ENCODE peak calls at places on chromosomes 13 and 19, in four cellular contexts. V is IMR-90, A is PC-3, R is HCT116. P is an unnamed sample.

GRCh38 chr13:35714096-35714495 is 237.6 kb upstream of the MAB21L1 start:
- DNase-seq in V (no peak), R (no peak), A (no peak), P (no peak)

GRCh38 chr13:84400711-84401110 is 518.4 kb upstream of the SLITRK1 start:
- DNase-seq in R (no peak), V (peak; percentile 82), A (peak; percentile 74), P (no peak)

GRCh38 chr13:107476068-107476467 is 739.3 kb downstream of the LIG4 start:
- DNase-seq in V (peak; percentile 62), R (no peak), A (no peak), P (no peak)

GRCh38 chr13:52414963-52415362 is 9.0 kb upstream of the THSD1 start:
- DNase-seq in R (no peak), A (no peak), V (peak; percentile 69), P (no peak)

GRCh38 chr19:18865973-18866799 is 29.8 kb downstream of the CERS1 start:
- DNase-seq in V (peak; percentile 36), A (peak; percentile 77), R (no peak), P (peak; percentile 29)

GRCh38 chr19:4260605-4261191 is 13.8 kb downstream of the YJU2 start:
- DNase-seq in R (no peak), A (no peak), V (no peak), P (no peak)

GRCh38 chr19:33024398-33024797 is 40.3 kb downstream of the RHPN2 start:
- DNase-seq in V (no peak), A (peak; percentile 33), R (peak; percentile 51), P (no peak)

GRCh38 chr13:50386527-50387123 is 371.4 kb downstream of the KCNRG start:
- DNase-seq in R (no peak), A (peak; percentile 12), V (peak; percentile 82), P (no peak)

GRCh38 chr13:98343461-98343860 is 166.4 kb upstream of the RNF113B start:
- DNase-seq in V (no peak), R (no peak), A (no peak), P (no peak)

GRCh38 chr19:33726756-33727155 is 69.9 kb upstream of the KCTD15 start:
- DNase-seq in A (no peak), V (no peak), R (no peak), P (no peak)

GRCh38 chr13:112928958-112929777 is 39.8 kb upstream of the MCF2L start:
- DNase-seq in A (no peak), R (no peak), V (peak; percentile 28), P (no peak)

GRCh38 chr13:97225533-97225932 is 3.4 kb downstream of the MBNL2 start:
- DNase-seq in A (no peak), V (no peak), R (no peak), P (no peak)

GRCh38 chr19:58439576-58440554 is at the start of gene ZNF132:
- DNase-seq in R (no peak), A (no peak), V (peak; percentile 100), P (no peak)

GRCh38 chr19:30479231-30479630 is 107.0 kb downstream of the ZNF536 start:
- DNase-seq in R (no peak), A (no peak), V (no peak), P (no peak)

GRCh38 chr19:48443731-48444128 is 2.1 kb upstream of the GRWD1 start:
- DNase-seq in A (no peak), V (no peak), R (no peak), P (no peak)

GRCh38 chr13:99386911-99387788 is 80.0 kb upstream of the GPR183 start:
- DNase-seq in A (peak; percentile 55), R (peak; percentile 12), V (no peak), P (peak; percentile 80)

GRCh38 chr13:111210488-111210887 is 95.4 kb downstream of the ARHGEF7 start:
- DNase-seq in V (peak; percentile 91), A (peak; percentile 29), R (no peak), P (no peak)

GRCh38 chr13:21104199-21105019 is 43.0 kb upstream of the LATS2 start:
- DNase-seq in A (no peak), R (no peak), V (no peak), P (no peak)

GRCh38 chr19:57675881-57676280 is 5.9 kb upstream of the ZNF551 start:
- DNase-seq in R (no peak), V (no peak), A (no peak), P (no peak)

GRCh38 chr13:39554371-39554770 is 48.6 kb downstream of the LHFPL6 start:
- DNase-seq in A (no peak), V (no peak), R (no peak), P (no peak)

GRCh38 chr13:75479102-75479501 is 2.9 kb downstream of the TBC1D4 start:
- DNase-seq in A (peak; percentile 65), V (no peak), R (no peak), P (no peak)

GRCh38 chr19:38538386-38538785 is 79.4 kb downstream of the MAP4K1 start:
- DNase-seq in V (no peak), A (no peak), R (no peak), P (no peak)

GRCh38 chr19:5080809-5081208 is 111.9 kb downstream of the KDM4B start:
- DNase-seq in V (no peak), R (no peak), A (no peak), P (no peak)

GRCh38 chr19:20662421-20663105 is 1.2 kb upstream of the ZNF626 start:
- DNase-seq in A (no peak), R (no peak), V (no peak), P (no peak)

GRCh38 chr13:40060318-40061007 is 405.0 kb downstream of the COG6 start:
- DNase-seq in V (no peak), R (no peak), A (peak; percentile 60), P (no peak)

GRCh38 chr19:325937-326565 is 18.5 kb downstream of the MIER2 start:
- DNase-seq in R (no peak), A (no peak), V (no peak), P (no peak)

GRCh38 chr19:4910594-4911273 is 1.4 kb downstream of the UHRF1 start:
- DNase-seq in A (peak; percentile 80), V (peak; percentile 64), R (no peak), P (peak; percentile 64)

GRCh38 chr13:70856025-70856424 is 747.8 kb upstream of the KLHL1 start:
- DNase-seq in R (no peak), V (no peak), A (no peak), P (no peak)

GRCh38 chr19:1080360-1081161 is 13.6 kb downstream of the ARHGAP45 start:
- DNase-seq in A (no peak), R (no peak), V (no peak), P (no peak)

GRCh38 chr19:30361107-30361447 is 11.1 kb upstream of the ZNF536 start:
- DNase-seq in R (no peak), V (no peak), A (no peak), P (no peak)

GRCh38 chr13:89310943-89311342 is 1639.8 kb downstream of the SLITRK5 start:
- DNase-seq in A (peak; percentile 51), R (no peak), V (no peak), P (no peak)

GRCh38 chr13:89315287-89315686 is 1644.1 kb downstream of the SLITRK5 start:
- DNase-seq in A (no peak), V (no peak), R (no peak), P (no peak)
- H3K4me3 ChIP-seq in A (no peak overlapping the region), V (no peak overlapping the region), R (no peak overlapping the region), P (no peak overlapping the region)

GRCh38 chr13:25753976-25754375 is 297.8 kb downstream of the SHISA2 start:
- DNase-seq in A (no peak), V (no peak), R (no peak), P (no peak)
- H3K4me2 ChIP-seq in A (peak overlapping the region; percentile 50), V (no peak overlapping the region), R (no peak overlapping the region), P (no peak overlapping the region)

DNA sequence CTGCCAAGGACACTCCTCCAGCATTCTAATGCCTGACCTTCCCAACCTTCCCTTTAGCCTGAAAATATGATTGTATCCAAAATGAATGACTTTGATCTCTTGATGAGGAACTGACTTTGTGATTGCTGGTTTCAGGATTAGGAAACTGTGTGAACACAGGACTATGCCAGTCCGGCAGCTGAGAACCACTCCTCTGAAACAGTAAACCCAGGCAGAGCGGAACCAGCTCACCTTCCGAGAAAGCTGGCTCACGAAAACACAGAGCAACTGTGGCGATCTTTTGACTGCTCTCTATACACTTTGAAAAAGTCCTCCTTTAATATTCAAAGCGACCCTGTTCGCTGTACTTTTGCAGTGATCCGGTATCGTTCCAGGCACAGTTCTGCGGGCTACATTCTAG is 258.8 kb upstream of the IRS2 start:
- DNase-seq in A (no peak), V (no peak), R (no peak), P (no peak)
- H3K9ac ChIP-seq in A (no peak overlapping the region), V (no peak overlapping the region), R (no peak overlapping the region), P (no peak overlapping the region)

DNA sequence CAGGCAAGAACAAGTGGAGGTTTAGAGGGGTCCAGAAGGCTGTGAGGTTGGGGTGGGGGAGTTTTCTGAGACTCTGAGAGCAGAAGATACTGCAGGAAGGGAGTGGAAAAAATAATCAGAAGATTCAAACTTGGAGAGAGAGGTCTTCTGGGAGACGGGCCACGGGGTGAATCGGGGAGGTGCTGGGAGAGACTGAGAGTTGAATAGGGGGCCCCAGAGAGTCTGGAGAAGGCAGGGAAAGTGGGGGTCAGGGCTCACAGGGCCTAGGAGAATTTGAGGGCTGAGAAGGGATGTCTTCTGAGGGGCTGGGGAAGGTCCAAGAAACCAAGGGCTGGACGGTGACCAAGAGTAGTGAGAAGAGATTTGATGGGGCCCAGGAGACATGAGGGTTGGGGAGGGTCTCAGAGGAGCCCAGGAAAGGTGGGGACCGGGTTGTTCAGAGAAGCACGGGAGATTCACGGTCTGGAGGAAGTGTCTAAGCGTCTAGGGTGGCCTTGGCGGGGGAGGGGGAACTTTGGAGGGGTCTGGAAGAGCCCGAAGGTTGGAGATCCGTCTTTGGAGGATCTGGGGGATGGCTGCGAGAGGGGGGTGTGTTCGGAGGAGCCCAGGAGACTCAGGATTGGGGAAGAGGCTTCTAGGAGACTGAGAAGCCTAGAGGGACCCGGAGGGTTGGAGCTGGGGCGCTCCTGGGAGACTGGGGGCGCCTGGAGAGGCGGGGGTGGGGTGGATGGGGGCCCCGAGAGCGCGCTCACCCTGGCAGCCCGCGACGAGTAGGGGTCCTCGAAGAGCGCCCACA is 1.5 kb downstream of the KCNC3 start:
- DNase-seq in R (no peak), A (no peak), V (no peak), P (no peak)
- H3K4me3 ChIP-seq in R (peak overlapping the region; percentile 11), A (no peak overlapping the region), V (no peak overlapping the region), P (no peak overlapping the region)

GRCh38 chr19:41298327-41298964 is 11.5 kb upstream of the CCDC97 start:
- DNase-seq in V (peak; percentile 82), A (no peak), R (no peak), P (no peak)
- H3K4me2 ChIP-seq in V (no peak overlapping the region), A (no peak overlapping the region), R (no peak overlapping the region), P (no peak overlapping the region)